ENCODE peak calls at places on chromosomes 3 and 15, in eight cellular contexts. One of them, this sample, is unnamed.

GRCh38 chr3:21846976-21847375 is 96.0 kb upstream of the ZNF385D start:
- DNase-seq in cardiac muscle cell: no peak
- DNase-seq in stomach: no peak
- DNase-seq in body of pancreas: no peak
- DNase-seq in CD4-positive, CD25-positive, alpha-beta regulatory T cell: no peak
- DNase-seq in upper lobe of right lung: no peak
- DNase-seq in CD8-positive, alpha-beta T cell: no peak
- DNase-seq in IMR-90: no peak
- DNase-seq in this sample: no peak

GRCh38 chr3:178320481-178321352 is 215.5 kb upstream of the KCNMB2 start:
- DNase-seq in cardiac muscle cell: peak
- DNase-seq in stomach: peak
- DNase-seq in body of pancreas: peak
- DNase-seq in CD4-positive, CD25-positive, alpha-beta regulatory T cell: no peak
- DNase-seq in upper lobe of right lung: no peak
- DNase-seq in CD8-positive, alpha-beta T cell: no peak
- DNase-seq in IMR-90: peak
- DNase-seq in this sample: peak

GRCh38 chr3:175914785-175915184 is 1055.7 kb downstream of the NAALADL2 start:
- DNase-seq in cardiac muscle cell: no peak
- DNase-seq in stomach: no peak
- DNase-seq in body of pancreas: no peak
- DNase-seq in CD4-positive, CD25-positive, alpha-beta regulatory T cell: no peak
- DNase-seq in upper lobe of right lung: no peak
- DNase-seq in CD8-positive, alpha-beta T cell: no peak
- DNase-seq in IMR-90: peak
- DNase-seq in this sample: no peak

GRCh38 chr3:98002717-98003116 is 30.5 kb upstream of the RIOX2 start:
- DNase-seq in cardiac muscle cell: no peak
- DNase-seq in stomach: no peak
- DNase-seq in body of pancreas: no peak
- DNase-seq in CD4-positive, CD25-positive, alpha-beta regulatory T cell: no peak
- DNase-seq in upper lobe of right lung: no peak
- DNase-seq in CD8-positive, alpha-beta T cell: no peak
- DNase-seq in IMR-90: no peak
- DNase-seq in this sample: no peak

GRCh38 chr3:161475905-161476304 is 20.7 kb upstream of the OTOL1 start:
- DNase-seq in cardiac muscle cell: peak
- DNase-seq in stomach: no peak
- DNase-seq in body of pancreas: no peak
- DNase-seq in CD4-positive, CD25-positive, alpha-beta regulatory T cell: no peak
- DNase-seq in upper lobe of right lung: no peak
- DNase-seq in CD8-positive, alpha-beta T cell: no peak
- DNase-seq in IMR-90: peak
- DNase-seq in this sample: no peak

GRCh38 chr3:44074181-44074580 is 167.5 kb upstream of the TOPAZ1 start:
- DNase-seq in cardiac muscle cell: no peak
- DNase-seq in stomach: no peak
- DNase-seq in body of pancreas: no peak
- DNase-seq in CD4-positive, CD25-positive, alpha-beta regulatory T cell: no peak
- DNase-seq in upper lobe of right lung: no peak
- DNase-seq in CD8-positive, alpha-beta T cell: no peak
- DNase-seq in IMR-90: no peak
- DNase-seq in this sample: no peak

GRCh38 chr3:132879651-132880050 is 157.4 kb upstream of the NPHP3 start:
- DNase-seq in cardiac muscle cell: no peak
- DNase-seq in stomach: no peak
- DNase-seq in body of pancreas: no peak
- DNase-seq in CD4-positive, CD25-positive, alpha-beta regulatory T cell: no peak
- DNase-seq in upper lobe of right lung: no peak
- DNase-seq in CD8-positive, alpha-beta T cell: no peak
- DNase-seq in IMR-90: no peak
- DNase-seq in this sample: no peak

GRCh38 chr3:149620291-149621020 is 37.4 kb downstream of the WWTR1 start:
- DNase-seq in cardiac muscle cell: no peak
- DNase-seq in stomach: no peak
- DNase-seq in body of pancreas: no peak
- DNase-seq in CD4-positive, CD25-positive, alpha-beta regulatory T cell: no peak
- DNase-seq in upper lobe of right lung: no peak
- DNase-seq in CD8-positive, alpha-beta T cell: no peak
- DNase-seq in IMR-90: peak
- DNase-seq in this sample: no peak

GRCh38 chr3:16739416-16740091 is 134.3 kb upstream of the DAZL start:
- DNase-seq in cardiac muscle cell: no peak
- DNase-seq in stomach: no peak
- DNase-seq in body of pancreas: no peak
- DNase-seq in CD4-positive, CD25-positive, alpha-beta regulatory T cell: no peak
- DNase-seq in upper lobe of right lung: no peak
- DNase-seq in CD8-positive, alpha-beta T cell: no peak
- DNase-seq in IMR-90: peak
- DNase-seq in this sample: no peak

GRCh38 chr15:68991723-68992122 is 22.8 kb upstream of the NOX5 start:
- DNase-seq in cardiac muscle cell: peak
- DNase-seq in stomach: peak
- DNase-seq in body of pancreas: no peak
- DNase-seq in CD4-positive, CD25-positive, alpha-beta regulatory T cell: no peak
- DNase-seq in upper lobe of right lung: no peak
- DNase-seq in CD8-positive, alpha-beta T cell: no peak
- DNase-seq in IMR-90: peak
- DNase-seq in this sample: no peak

GRCh38 chr15:90099072-90099867 is 3.0 kb downstream of the IDH2 start:
- DNase-seq in cardiac muscle cell: no peak
- DNase-seq in stomach: no peak
- DNase-seq in body of pancreas: no peak
- DNase-seq in CD4-positive, CD25-positive, alpha-beta regulatory T cell: no peak
- DNase-seq in upper lobe of right lung: no peak
- DNase-seq in CD8-positive, alpha-beta T cell: peak
- DNase-seq in IMR-90: no peak
- DNase-seq in this sample: no peak

GRCh38 chr3:141280086-141280485 is 48.5 kb downstream of the PXYLP1 start:
- DNase-seq in cardiac muscle cell: no peak
- DNase-seq in stomach: no peak
- DNase-seq in body of pancreas: no peak
- DNase-seq in CD4-positive, CD25-positive, alpha-beta regulatory T cell: no peak
- DNase-seq in upper lobe of right lung: peak
- DNase-seq in CD8-positive, alpha-beta T cell: no peak
- DNase-seq in IMR-90: peak
- DNase-seq in this sample: no peak

GRCh38 chr3:147799601-147800000 is 390.4 kb downstream of the ZIC1 start:
- DNase-seq in cardiac muscle cell: no peak
- DNase-seq in stomach: no peak
- DNase-seq in body of pancreas: no peak
- DNase-seq in CD4-positive, CD25-positive, alpha-beta regulatory T cell: no peak
- DNase-seq in upper lobe of right lung: no peak
- DNase-seq in CD8-positive, alpha-beta T cell: no peak
- DNase-seq in IMR-90: no peak
- DNase-seq in this sample: no peak

GRCh38 chr3:56052219-56052618 is 416.0 kb downstream of the ERC2 start:
- DNase-seq in cardiac muscle cell: no peak
- DNase-seq in stomach: no peak
- DNase-seq in body of pancreas: no peak
- DNase-seq in CD4-positive, CD25-positive, alpha-beta regulatory T cell: no peak
- DNase-seq in upper lobe of right lung: no peak
- DNase-seq in CD8-positive, alpha-beta T cell: no peak
- DNase-seq in IMR-90: no peak
- DNase-seq in this sample: no peak

DNA sequence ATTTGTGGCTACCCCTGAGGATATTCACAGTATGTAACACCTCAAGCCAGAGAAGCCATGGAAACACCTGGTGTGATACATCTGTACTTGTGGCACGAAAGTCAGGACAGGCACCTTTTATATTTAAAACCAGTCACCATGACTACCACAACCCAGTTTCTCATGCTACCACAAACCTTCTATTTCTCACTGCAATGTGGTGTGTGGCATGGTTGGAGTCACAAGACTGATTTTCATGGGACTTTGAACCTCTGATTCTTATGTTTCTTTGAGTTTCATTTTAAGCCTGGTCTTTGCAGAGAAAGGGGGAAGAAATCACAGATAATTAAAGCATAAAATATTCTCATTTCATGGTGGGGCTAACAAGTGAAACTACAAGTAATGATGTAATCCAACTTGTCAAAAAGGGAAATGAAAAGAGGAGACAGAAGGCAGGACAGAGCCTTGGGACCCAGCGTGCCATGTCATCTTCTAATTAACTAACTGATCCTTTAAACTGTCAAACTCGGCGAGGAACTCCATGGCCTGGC is 175.9 kb downstream of the PDZRN3 start:
- DNase-seq in cardiac muscle cell: no peak
- DNase-seq in stomach: no peak
- DNase-seq in body of pancreas: no peak
- DNase-seq in CD4-positive, CD25-positive, alpha-beta regulatory T cell: no peak
- DNase-seq in upper lobe of right lung: no peak
- DNase-seq in CD8-positive, alpha-beta T cell: no peak
- DNase-seq in IMR-90: no peak
- DNase-seq in this sample: no peak
- H3K27ac ChIP-seq in cardiac muscle cell: no peak
- H3K27ac ChIP-seq in stomach: no peak
- H3K27ac ChIP-seq in body of pancreas: no peak
- H3K27ac ChIP-seq in CD4-positive, CD25-positive, alpha-beta regulatory T cell: no peak
- H3K27ac ChIP-seq in upper lobe of right lung: no peak
- H3K27ac ChIP-seq in CD8-positive, alpha-beta T cell: no peak
- H3K27ac ChIP-seq in IMR-90: no peak
- H3K27ac ChIP-seq in this sample: no peak

GRCh38 chr3:13333236-13333897 is 86.8 kb downstream of the NUP210 start:
- DNase-seq in cardiac muscle cell: no peak
- DNase-seq in stomach: no peak
- DNase-seq in body of pancreas: no peak
- DNase-seq in CD4-positive, CD25-positive, alpha-beta regulatory T cell: no peak
- DNase-seq in upper lobe of right lung: no peak
- DNase-seq in CD8-positive, alpha-beta T cell: no peak
- DNase-seq in IMR-90: no peak
- DNase-seq in this sample: no peak

GRCh38 chr3:13335062-13335461 is 85.1 kb downstream of the NUP210 start:
- DNase-seq in cardiac muscle cell: no peak
- DNase-seq in stomach: no peak
- DNase-seq in body of pancreas: no peak
- DNase-seq in CD4-positive, CD25-positive, alpha-beta regulatory T cell: no peak
- DNase-seq in upper lobe of right lung: no peak
- DNase-seq in CD8-positive, alpha-beta T cell: no peak
- DNase-seq in IMR-90: no peak
- DNase-seq in this sample: no peak

GRCh38 chr3:13332740-13333139 is 87.4 kb downstream of the NUP210 start:
- DNase-seq in cardiac muscle cell: no peak
- DNase-seq in stomach: peak
- DNase-seq in body of pancreas: peak
- DNase-seq in CD4-positive, CD25-positive, alpha-beta regulatory T cell: no peak
- DNase-seq in upper lobe of right lung: no peak
- DNase-seq in CD8-positive, alpha-beta T cell: no peak
- DNase-seq in IMR-90: no peak
- DNase-seq in this sample: peak

GRCh38 chr3:13329746-13330145 is 90.4 kb downstream of the NUP210 start:
- DNase-seq in cardiac muscle cell: no peak
- DNase-seq in stomach: no peak
- DNase-seq in body of pancreas: no peak
- DNase-seq in CD4-positive, CD25-positive, alpha-beta regulatory T cell: no peak
- DNase-seq in upper lobe of right lung: no peak
- DNase-seq in CD8-positive, alpha-beta T cell: no peak
- DNase-seq in IMR-90: no peak
- DNase-seq in this sample: no peak

DNA sequence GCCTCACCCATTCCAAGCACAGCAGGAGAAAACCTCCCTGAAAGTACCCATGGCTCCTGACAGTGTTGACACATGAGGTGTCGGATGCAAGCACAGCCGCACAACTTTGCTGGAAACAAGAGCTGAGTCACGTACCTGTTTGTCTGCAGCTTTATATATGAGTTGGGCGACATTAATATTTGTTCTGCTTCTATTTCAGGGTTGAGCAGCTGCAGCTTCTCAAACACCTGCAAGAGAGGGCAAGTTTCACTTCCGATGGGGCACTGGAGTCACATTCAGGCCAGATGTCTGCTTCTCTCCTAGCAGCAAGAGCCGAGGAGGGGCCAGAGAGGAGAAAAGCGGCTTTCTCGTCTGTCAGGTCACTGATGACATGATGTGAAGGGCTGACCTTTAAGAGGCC is 88.0 kb downstream of the NUP210 start:
- DNase-seq in cardiac muscle cell: no peak
- DNase-seq in stomach: peak
- DNase-seq in body of pancreas: peak
- DNase-seq in CD4-positive, CD25-positive, alpha-beta regulatory T cell: no peak
- DNase-seq in upper lobe of right lung: no peak
- DNase-seq in CD8-positive, alpha-beta T cell: no peak
- DNase-seq in IMR-90: no peak
- DNase-seq in this sample: no peak
- H3K27ac ChIP-seq in cardiac muscle cell: peak
- H3K27ac ChIP-seq in stomach: no peak
- H3K27ac ChIP-seq in body of pancreas: peak
- H3K27ac ChIP-seq in CD4-positive, CD25-positive, alpha-beta regulatory T cell: no peak
- H3K27ac ChIP-seq in upper lobe of right lung: no peak
- H3K27ac ChIP-seq in CD8-positive, alpha-beta T cell: no peak
- H3K27ac ChIP-seq in IMR-90: no peak
- H3K27ac ChIP-seq in this sample: no peak

DNA sequence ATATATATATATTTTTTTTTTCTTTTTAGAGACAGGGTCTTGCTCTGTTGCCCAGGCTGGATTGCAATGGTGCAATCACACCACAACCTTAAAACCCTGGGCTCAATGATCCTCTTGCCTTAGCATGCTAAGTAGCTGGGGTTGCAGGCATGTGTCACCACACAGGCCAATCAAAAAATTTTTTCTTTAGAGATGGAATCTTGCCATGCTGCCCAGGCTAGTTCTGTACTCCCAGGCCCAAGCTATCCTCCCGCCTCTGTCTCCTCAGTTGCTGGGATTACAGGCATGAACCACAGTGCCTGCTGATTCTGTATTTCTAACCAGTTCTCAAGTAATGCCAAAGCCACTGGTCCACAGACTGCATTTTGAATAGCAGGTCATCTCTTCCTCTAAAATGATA is 291.3 kb upstream of the ZPLD1 start:
- DNase-seq in cardiac muscle cell: no peak
- DNase-seq in stomach: no peak
- DNase-seq in body of pancreas: no peak
- DNase-seq in CD4-positive, CD25-positive, alpha-beta regulatory T cell: no peak
- DNase-seq in upper lobe of right lung: no peak
- DNase-seq in CD8-positive, alpha-beta T cell: no peak
- DNase-seq in IMR-90: no peak
- DNase-seq in this sample: no peak
- H3K27ac ChIP-seq in cardiac muscle cell: no peak
- H3K27ac ChIP-seq in stomach: no peak
- H3K27ac ChIP-seq in body of pancreas: no peak
- H3K27ac ChIP-seq in CD4-positive, CD25-positive, alpha-beta regulatory T cell: no peak
- H3K27ac ChIP-seq in upper lobe of right lung: no peak
- H3K27ac ChIP-seq in CD8-positive, alpha-beta T cell: no peak
- H3K27ac ChIP-seq in IMR-90: no peak
- H3K27ac ChIP-seq in this sample: no peak

GRCh38 chr15:50218691-50219090 is 36.7 kb downstream of the SLC27A2 start:
- DNase-seq in cardiac muscle cell: no peak
- DNase-seq in stomach: no peak
- DNase-seq in body of pancreas: no peak
- DNase-seq in CD4-positive, CD25-positive, alpha-beta regulatory T cell: no peak
- DNase-seq in upper lobe of right lung: no peak
- DNase-seq in CD8-positive, alpha-beta T cell: no peak
- DNase-seq in IMR-90: no peak
- DNase-seq in this sample: no peak

GRCh38 chr15:50219820-50220219 is 37.8 kb downstream of the SLC27A2 start:
- DNase-seq in cardiac muscle cell: no peak
- DNase-seq in stomach: no peak
- DNase-seq in body of pancreas: no peak
- DNase-seq in CD4-positive, CD25-positive, alpha-beta regulatory T cell: no peak
- DNase-seq in upper lobe of right lung: no peak
- DNase-seq in CD8-positive, alpha-beta T cell: no peak
- DNase-seq in IMR-90: peak
- DNase-seq in this sample: no peak

GRCh38 chr15:50222181-50222580 is 40.2 kb downstream of the SLC27A2 start:
- DNase-seq in cardiac muscle cell: no peak
- DNase-seq in stomach: no peak
- DNase-seq in body of pancreas: no peak
- DNase-seq in CD4-positive, CD25-positive, alpha-beta regulatory T cell: no peak
- DNase-seq in upper lobe of right lung: no peak
- DNase-seq in CD8-positive, alpha-beta T cell: no peak
- DNase-seq in IMR-90: no peak
- DNase-seq in this sample: no peak

GRCh38 chr15:50218291-50218690 is 36.3 kb downstream of the SLC27A2 start:
- DNase-seq in cardiac muscle cell: no peak
- DNase-seq in stomach: no peak
- DNase-seq in body of pancreas: no peak
- DNase-seq in CD4-positive, CD25-positive, alpha-beta regulatory T cell: no peak
- DNase-seq in upper lobe of right lung: no peak
- DNase-seq in CD8-positive, alpha-beta T cell: no peak
- DNase-seq in IMR-90: no peak
- DNase-seq in this sample: no peak
- H3K27ac ChIP-seq in cardiac muscle cell: no peak
- H3K27ac ChIP-seq in stomach: no peak
- H3K27ac ChIP-seq in body of pancreas: no peak
- H3K27ac ChIP-seq in CD4-positive, CD25-positive, alpha-beta regulatory T cell: no peak
- H3K27ac ChIP-seq in upper lobe of right lung: no peak
- H3K27ac ChIP-seq in CD8-positive, alpha-beta T cell: no peak
- H3K27ac ChIP-seq in IMR-90: no peak
- H3K27ac ChIP-seq in this sample: no peak

This sample was measured in thyroid gland.